ENCODE peak calls at places on chromosome 5, in five cellular contexts. C is upper lobe of right lung; S is astrocyte of the spinal cord; D is CD8-positive, alpha-beta T cell; Y is PC-3. R is an unnamed sample.

GRCh38 chr5:153888781-153889180 is 149.9 kb downstream of the FAM114A2 start:
- DNase-seq in C (no peak), S (no peak), D (no peak), Y (no peak), R (no peak)

GRCh38 chr5:138054206-138054605 is 21.3 kb upstream of the FAM13B start:
- DNase-seq in C (no peak), S (no peak), D (no peak), Y (no peak), R (no peak)

GRCh38 chr5:717143-717542 is 24.0 kb upstream of the TPPP start:
- DNase-seq in C (no peak), S (no peak), D (no peak), Y (no peak), R (no peak)

GRCh38 chr5:50501510-50502209 is 60.6 kb upstream of the EMB start:
- DNase-seq in C (no peak), S (no peak), D (no peak), Y (no peak), R (no peak)

GRCh38 chr5:115189866-115190265 is 20.2 kb upstream of the TRIM36 start:
- DNase-seq in C (no peak), S (no peak), D (no peak), Y (no peak), R (no peak)

GRCh38 chr5:42970636-42971559 is 69.2 kb downstream of the ANXA2R start:
- DNase-seq in C (no peak), S (no peak), D (no peak), Y (peak), R (no peak)

GRCh38 chr5:23164971-23165370 is 311.8 kb upstream of the CDH12 start:
- DNase-seq in C (no peak), S (no peak), D (no peak), Y (no peak), R (no peak)

GRCh38 chr5:121974261-121974660 is 12.5 kb downstream of the SRFBP1 start:
- DNase-seq in C (no peak), S (peak), D (no peak), Y (no peak), R (peak)

GRCh38 chr5:95781101-95781583 is 41.4 kb downstream of the GLRX start:
- DNase-seq in C (peak), S (peak), D (peak), Y (peak), R (peak)

GRCh38 chr5:170218730-170219129 is 14.1 kb upstream of the C5orf58 start:
- DNase-seq in C (no peak), S (no peak), D (no peak), Y (no peak), R (no peak)

GRCh38 chr5:111755942-111756353 is 1.0 kb downstream of the NREP start:
- DNase-seq in C (no peak), S (peak), D (no peak), Y (peak), R (no peak)

GRCh38 chr5:144144956-144145751 is 25.3 kb downstream of the YIPF5 start:
- DNase-seq in C (no peak), S (no peak), D (no peak), Y (no peak), R (peak)

GRCh38 chr5:151758141-151758429 is 346 bp downstream of the ATOX1 start:
- DNase-seq in C (peak), S (no peak), D (peak), Y (no peak), R (no peak)

GRCh38 chr5:78597068-78597857 is 51.3 kb downstream of the LHFPL2 start:
- DNase-seq in C (no peak), S (peak), D (no peak), Y (peak), R (peak)

GRCh38 chr5:75626959-75627358 is 15.7 kb downstream of the ANKDD1B start:
- DNase-seq in C (no peak), S (no peak), D (no peak), Y (no peak), R (no peak)

GRCh38 chr5:75620184-75620959 is 9.1 kb downstream of the ANKDD1B start:
- DNase-seq in C (no peak), S (no peak), D (no peak), Y (peak), R (peak)

GRCh38 chr5:75623846-75624245 is 12.6 kb downstream of the ANKDD1B start:
- DNase-seq in C (no peak), S (no peak), D (no peak), Y (peak), R (peak)

GRCh38 chr5:75617746-75618352 is 6.6 kb downstream of the ANKDD1B start:
- DNase-seq in C (no peak), S (peak), D (no peak), Y (no peak), R (no peak)

DNA sequence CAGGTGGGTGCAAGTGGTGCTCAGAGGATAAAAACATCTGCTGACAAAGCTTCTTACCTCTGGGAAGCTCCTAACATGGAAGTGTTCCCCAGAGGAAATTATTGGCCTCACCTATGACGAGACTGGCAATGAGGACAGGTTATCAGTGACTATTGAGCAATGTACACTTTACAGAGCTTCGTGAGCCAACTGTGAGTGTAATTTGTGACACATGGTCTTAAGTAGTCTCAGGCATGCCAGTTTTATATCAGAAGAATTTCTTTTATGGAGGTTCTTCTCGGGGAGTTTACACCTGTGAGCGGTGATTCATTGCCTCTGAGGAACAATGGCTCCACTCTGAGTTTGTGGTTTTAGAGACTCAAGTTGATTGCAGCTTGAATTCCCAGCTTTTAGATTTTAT is 11.3 kb downstream of the ANKDD1B start:
- DNase-seq in C (no peak), S (no peak), D (no peak), Y (peak), R (peak)
- TF ChIP-seq CTCF in C (no peak), S (no peak), D (no peak), Y (no peak), R (no peak)

DNA sequence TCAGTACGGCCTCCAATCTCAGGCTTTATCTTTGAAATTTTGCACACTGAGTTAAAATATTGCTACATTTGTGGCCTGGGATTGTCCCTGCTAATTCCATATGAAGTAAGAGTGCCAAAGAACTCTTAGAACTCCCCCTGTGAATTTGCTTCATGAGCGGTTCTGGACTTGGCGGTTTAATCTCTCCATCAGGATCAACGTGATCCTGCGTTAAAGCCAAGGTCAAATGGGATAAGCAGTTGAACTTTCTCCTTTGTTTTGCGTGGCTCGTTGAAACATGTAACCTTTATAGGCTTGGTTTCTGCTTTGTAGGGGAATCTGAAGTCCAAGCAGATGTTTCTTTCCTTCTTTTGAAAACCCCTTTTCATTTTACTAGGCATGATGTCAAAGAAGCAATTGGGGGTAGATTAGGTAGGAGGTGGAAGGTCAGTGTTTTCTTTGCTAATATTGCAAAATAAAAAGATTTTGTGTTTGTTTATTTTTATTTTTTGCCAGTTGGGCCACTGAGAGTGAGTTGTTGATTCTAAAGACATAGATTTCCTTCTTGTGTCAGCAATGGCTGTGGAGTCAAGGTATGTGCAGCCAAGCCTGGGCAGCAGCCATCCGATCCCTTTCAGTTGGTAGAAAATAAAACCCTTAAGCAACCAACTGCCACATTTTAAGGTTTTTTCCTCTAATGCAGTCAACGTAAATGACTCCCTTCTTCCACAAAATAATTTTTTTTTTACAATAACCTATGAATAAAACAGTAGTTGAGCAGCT is 390.8 kb downstream of the NNT start:
- DNase-seq in C (no peak), S (no peak), D (no peak), Y (no peak), R (no peak)
- H3K4me3 ChIP-seq in C (no peak), S (no peak), D (no peak), Y (no peak), R (no peak)

GRCh38 chr5:116234681-116235080 is 149.9 kb downstream of the COMMD10 start:
- DNase-seq in C (no peak), S (no peak), D (no peak), Y (no peak), R (no peak)

GRCh38 chr5:116242363-116242762 is 157.5 kb downstream of the COMMD10 start:
- DNase-seq in C (no peak), S (peak), D (no peak), Y (no peak), R (no peak)

DNA sequence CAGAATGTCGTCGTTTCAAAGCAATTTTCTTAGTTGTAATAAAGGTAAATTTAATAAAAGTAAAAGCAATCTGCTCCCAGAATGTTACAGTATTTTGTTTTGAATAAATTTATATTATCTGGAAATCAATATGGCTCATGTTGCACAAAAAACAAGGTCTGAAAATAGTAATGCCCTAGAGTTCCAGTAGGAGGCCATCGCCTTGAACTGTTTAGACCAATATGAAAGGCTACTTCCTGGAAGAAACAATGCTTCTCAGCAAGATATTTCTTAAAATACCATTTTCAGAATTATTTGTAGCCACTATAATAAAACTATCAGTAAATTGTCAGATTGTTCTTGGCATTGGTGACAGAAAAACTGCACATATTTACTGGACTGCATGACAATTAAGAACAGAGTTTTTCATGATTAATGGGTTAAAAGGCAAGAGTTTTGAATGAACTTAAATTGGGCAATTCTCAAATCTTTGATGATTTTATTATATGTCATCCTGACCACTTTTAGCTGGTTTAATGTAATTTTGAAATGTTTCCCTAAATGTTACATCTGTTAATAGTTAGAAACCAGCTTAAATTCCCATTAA is 153.2 kb downstream of the COMMD10 start:
- DNase-seq in C (no peak), S (no peak), D (no peak), Y (peak), R (peak)
- TF ChIP-seq CTCF in C (no peak), S (peak), D (no peak), Y (peak), R (peak)

GRCh38 chr5:67203701-67204074 is 7.1 kb upstream of the CD180 start:
- DNase-seq in C (no peak), S (no peak), D (no peak), Y (no peak), R (no peak)
- H3K4me3 ChIP-seq in C (no peak), S (no peak), D (no peak), Y (no peak), R (no peak)

DNA sequence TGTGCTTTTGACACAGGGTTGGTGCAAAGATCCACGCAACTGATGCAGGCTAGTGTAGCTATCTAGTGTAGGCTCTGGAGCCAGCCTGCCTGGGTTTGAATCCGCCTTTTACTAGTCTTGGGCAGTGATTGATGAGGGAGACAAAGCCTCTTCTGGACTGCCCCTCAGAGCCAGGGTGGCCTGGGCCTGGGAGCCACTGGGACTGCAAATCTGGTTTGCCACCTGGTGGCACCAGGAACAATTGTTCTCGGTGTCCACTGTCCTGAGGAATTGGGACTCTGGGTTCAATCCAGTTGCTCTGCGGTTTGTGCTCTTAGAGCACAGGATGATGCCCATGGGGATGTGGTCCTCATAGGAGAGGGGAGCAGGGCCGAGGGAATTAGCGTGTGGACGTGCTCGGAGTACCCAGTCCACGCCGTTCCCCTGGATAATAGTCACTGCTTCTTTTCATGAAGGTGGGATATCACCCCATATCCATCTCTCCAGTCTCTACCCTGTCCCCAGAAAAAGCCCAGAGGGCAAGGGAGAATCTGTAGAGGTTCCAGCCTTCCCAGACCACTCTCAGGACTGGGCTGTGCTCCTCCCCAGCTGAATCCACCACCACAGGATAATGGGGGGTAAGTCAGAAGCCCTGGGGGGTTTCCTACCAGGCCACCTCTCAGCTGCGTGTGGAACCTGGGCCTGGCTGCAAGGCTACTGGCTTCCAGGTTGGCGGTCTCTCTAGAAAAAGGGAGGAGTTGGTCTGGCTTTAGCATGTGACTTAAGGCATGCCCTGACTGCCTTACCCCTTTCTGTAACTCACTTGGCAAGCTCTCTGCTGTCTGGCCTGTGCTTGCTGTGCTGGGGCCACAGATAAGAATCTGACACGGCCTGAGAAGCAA is 1.9 kb downstream of the B4GALT7 start:
- DNase-seq in C (peak), S (no peak), D (no peak), Y (peak), R (no peak)
- TF ChIP-seq CTCF in C (no peak), S (no peak), D (no peak), Y (peak), R (peak)